ENCODE peak calls at places on chromosomes 3 and 15, in six cellular contexts. W is dorsolateral prefrontal cortex, J is osteoblast, H is ovary, L is HCT116, X is psoas muscle. I is an unnamed sample. For H3K27me3, the result is how much of the 10 kb centered on the place peaks cover.

GRCh38 chr3:52149726-52150125 is 4.5 kb downstream of the POC1A start:
- DNase-seq in W (no peak), J (no peak), H (no peak), L (no peak), X (no peak), I (no peak)

GRCh38 chr3:152213938-152214337 is 54.8 kb upstream of the MBNL1 start:
- DNase-seq in W (no peak), J (no peak), H (no peak), L (no peak), X (no peak), I (no peak)

GRCh38 chr3:197298858-197299854 is 744 bp upstream of the DLG1 start:
- DNase-seq in W (peak), J (peak), H (peak), L (peak), X (peak), I (peak)

GRCh38 chr15:67869700-67870099 is 29.9 kb upstream of the RNU6-1 start:
- DNase-seq in W (no peak), J (no peak), H (no peak), L (no peak), X (no peak), I (no peak)

GRCh38 chr3:133168025-133168401 is 129.8 kb downstream of the TMEM108 start:
- DNase-seq in W (no peak), J (no peak), H (no peak), L (no peak), X (no peak), I (no peak)

GRCh38 chr3:124351430-124352142 is 359.7 kb upstream of the ROPN1 start:
- DNase-seq in W (no peak), J (peak), H (no peak), L (peak), X (no peak), I (peak)

GRCh38 chr15:85356276-85356675 is 24.1 kb upstream of the AKAP13 start:
- DNase-seq in W (no peak), J (no peak), H (no peak), L (no peak), X (no peak), I (no peak)

GRCh38 chr3:43873723-43874122 is 183.0 kb downstream of the ABHD5 start:
- DNase-seq in W (no peak), J (no peak), H (no peak), L (no peak), X (no peak), I (no peak)

GRCh38 chr3:118550556-118550955 is 484.1 kb downstream of the IGSF11 start:
- DNase-seq in W (no peak), J (no peak), H (no peak), L (no peak), X (no peak), I (no peak)

GRCh38 chr3:148902173-148902791 is 37.2 kb downstream of the CPA3 start:
- DNase-seq in W (no peak), J (peak), H (no peak), L (no peak), X (no peak), I (no peak)

GRCh38 chr3:81550415-81550814 is 211.0 kb downstream of the GBE1 start:
- DNase-seq in W (no peak), J (no peak), H (no peak), L (no peak), X (no peak), I (no peak)

DNA sequence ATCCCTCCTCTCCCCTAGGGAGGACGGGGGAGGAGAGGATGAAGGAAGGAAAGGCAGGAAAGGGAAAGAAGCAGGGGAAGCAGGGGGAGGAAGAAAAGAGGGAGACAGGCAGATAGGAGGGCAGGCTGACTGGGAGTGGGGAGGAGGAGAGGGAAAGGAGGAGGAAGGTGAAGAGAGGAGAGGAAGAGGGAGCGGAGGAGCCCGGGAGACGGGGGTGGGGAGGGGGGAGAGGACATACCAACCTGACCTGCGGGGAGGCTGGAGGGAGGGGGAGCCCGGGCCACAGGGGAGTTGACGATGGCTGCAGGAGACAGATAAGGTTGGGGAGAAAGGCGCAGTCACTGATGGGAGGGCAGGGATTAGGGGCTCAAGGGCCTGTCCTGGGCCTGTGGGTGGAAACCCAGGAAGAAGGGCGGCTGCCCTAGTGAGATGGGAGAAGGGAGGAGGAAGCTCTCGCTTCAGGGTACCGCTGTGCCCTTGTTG is 28.1 kb downstream of the C3orf18 start:
- DNase-seq in W (no peak), J (no peak), H (no peak), L (no peak), X (no peak), I (no peak)
- H3K27me3 ChIP-seq in W (under half), J (under half), H (under half), L (under half), X (under half), I (half or more)

GRCh38 chr3:35784162-35784561 is 144.8 kb downstream of the ARPP21 start:
- DNase-seq in W (no peak), J (no peak), H (no peak), L (no peak), X (no peak), I (no peak)

GRCh38 chr3:35782355-35782754 is 143.0 kb downstream of the ARPP21 start:
- DNase-seq in W (no peak), J (no peak), H (no peak), L (no peak), X (no peak), I (no peak)

GRCh38 chr3:35781558-35781957 is 142.2 kb downstream of the ARPP21 start:
- DNase-seq in W (no peak), J (no peak), H (no peak), L (no peak), X (no peak), I (no peak)

GRCh38 chr3:35789039-35789438 is 149.7 kb downstream of the ARPP21 start:
- DNase-seq in W (no peak), J (no peak), H (no peak), L (no peak), X (no peak), I (no peak)

DNA sequence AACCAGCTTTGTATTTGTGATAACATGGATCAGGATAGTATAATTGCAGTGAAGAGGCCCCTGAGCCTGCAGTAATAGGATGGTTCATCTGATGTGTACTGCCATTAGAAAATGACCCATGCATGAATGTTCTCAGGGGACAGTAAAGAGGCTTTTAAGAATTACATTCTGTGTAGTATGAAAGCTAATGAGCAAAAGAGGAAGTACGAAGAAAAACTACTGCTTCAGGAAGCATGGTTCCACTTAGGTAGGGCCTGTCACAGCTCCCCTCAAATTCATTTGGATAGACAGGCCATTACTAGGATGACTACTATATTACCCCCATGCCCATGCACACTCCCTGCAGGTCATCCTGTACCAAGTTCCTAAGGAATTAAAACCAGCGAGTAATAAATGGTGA is 146.2 kb downstream of the ARPP21 start:
- DNase-seq in W (no peak), J (no peak), H (no peak), L (no peak), X (no peak), I (no peak)
- H3K27me3 ChIP-seq in W (under half), J (under half), H (under half), L (under half), X (under half), I (under half)

GRCh38 chr15:51751687-51752683 is 588 bp downstream of the TMOD2 start:
- DNase-seq in W (peak), J (peak), H (peak), L (no peak), X (peak), I (peak)
- H3K27me3 ChIP-seq in W (under half), J (under half), H (under half), L (under half), X (under half), I (under half)

DNA sequence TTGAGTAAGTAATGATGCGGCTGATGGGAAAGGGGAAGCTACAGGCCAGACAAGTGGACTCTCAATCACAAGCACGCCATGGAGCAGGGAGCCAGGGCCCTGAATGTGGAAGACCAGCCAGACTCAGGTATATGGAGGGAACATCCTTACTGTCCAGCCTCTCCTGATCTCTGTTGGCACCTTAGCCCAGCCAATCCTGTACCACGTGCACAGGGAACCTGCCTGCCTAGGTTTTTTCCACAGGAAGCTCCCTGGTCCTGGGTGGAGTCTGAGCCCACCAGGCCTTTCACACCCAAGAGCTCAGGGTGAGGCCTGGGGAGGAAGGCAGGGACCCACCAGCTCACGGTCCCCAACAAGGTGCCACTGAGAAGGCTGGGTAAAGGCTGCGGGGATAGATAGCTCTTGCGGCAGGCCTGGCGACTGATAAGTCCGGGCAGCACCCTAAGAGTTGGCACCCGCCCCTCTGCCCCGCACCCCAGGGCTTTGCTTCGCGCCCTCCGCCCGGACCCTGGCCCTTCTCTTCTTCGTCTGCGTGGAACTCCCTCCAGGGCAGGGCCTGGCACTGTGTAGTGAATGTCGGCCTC is 928 bp upstream of the APEH start:
- DNase-seq in W (no peak), J (peak), H (no peak), L (peak), X (no peak), I (peak)
- H3K27me3 ChIP-seq in W (under half), J (under half), H (under half), L (under half), X (under half), I (under half)

GRCh38 chr3:45060165-45060897 is 34.2 kb downstream of the CLEC3B start:
- DNase-seq in W (no peak), J (no peak), H (no peak), L (no peak), X (no peak), I (no peak)

GRCh38 chr3:45056608-45057301 is 30.7 kb downstream of the CLEC3B start:
- DNase-seq in W (no peak), J (no peak), H (no peak), L (no peak), X (no peak), I (peak)

GRCh38 chr3:45057557-45057956 is 31.5 kb downstream of the CLEC3B start:
- DNase-seq in W (no peak), J (no peak), H (no peak), L (no peak), X (no peak), I (peak)

GRCh38 chr3:45062697-45063070 is 36.6 kb downstream of the CLEC3B start:
- DNase-seq in W (no peak), J (no peak), H (no peak), L (no peak), X (no peak), I (no peak)

DNA sequence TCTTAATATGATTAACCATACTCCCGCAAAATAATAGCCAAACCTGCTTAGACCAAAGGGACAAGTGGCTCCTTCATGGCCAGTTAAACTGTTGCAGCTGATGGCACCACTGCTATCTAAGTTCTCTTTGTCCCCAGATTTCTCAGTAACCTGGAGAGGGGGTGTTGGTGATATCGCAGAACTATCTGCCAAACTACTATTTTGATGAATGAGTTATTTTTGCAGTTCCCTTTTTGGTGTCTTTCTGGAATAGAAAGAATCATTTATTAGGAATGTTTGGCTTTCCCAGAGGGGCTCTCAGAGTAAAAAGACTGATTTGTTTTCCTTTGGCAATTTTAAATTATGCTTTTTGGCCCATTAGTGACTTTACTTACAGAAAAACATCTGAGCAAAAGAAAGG is 33.0 kb downstream of the CLEC3B start:
- DNase-seq in W (no peak), J (no peak), H (no peak), L (no peak), X (no peak), I (no peak)
- H3K27me3 ChIP-seq in W (under half), J (under half), H (under half), L (under half), X (under half), I (under half)

DNA sequence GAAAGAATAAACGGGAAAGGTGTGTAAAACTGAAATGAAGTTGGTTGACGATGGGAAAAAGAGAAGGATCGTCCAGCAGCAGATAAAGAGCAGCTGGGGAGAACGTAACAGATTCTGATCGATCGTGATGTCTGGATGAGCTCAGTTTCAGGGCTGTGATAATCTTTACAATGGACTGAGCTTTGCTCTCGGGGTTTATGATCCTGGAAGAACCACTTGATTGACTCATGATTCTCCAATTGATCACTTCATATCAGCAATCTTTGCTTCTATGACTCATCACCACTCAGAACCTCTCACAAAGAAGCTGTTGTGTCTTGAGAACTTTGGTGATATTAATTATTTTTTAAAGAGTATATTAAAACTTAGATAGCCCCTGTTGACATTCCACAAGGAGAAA is 690.7 kb downstream of the TUSC7 start:
- DNase-seq in W (no peak), J (no peak), H (no peak), L (no peak), X (no peak), I (no peak)
- H3K27me3 ChIP-seq in W (under half), J (under half), H (under half), L (under half), X (under half), I (under half)

DNA sequence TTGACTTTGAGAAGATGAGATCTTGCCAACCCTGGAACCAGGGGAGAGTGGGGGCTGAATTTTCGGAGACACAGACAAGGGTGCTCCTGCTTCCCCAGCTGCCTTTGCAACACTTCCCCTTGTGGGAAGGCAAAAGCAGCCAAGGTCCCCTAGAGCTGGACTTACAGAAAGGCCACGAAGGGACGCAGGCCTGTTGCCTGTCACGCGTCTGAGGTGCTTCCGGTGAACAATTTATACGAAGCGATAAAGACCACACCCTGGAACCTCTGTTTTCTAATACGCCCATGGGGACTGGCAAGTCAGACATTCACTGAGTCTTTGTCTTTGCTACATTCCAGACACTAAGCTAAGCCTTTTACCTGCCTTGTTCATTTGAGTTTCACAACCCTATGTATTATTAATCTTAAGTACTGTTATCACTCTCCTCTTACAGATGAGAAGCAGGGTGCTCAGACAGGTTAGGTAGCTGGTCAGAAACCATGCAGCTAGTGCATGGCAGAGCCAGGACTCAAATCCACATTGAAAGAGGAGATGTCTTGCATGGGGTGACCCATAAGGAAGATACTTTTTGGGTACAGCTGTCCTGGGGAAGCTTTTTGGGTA is 13.2 kb downstream of the MEGF11 start:
- DNase-seq in W (no peak), J (no peak), H (no peak), L (no peak), X (no peak), I (no peak)
- H3K27me3 ChIP-seq in W (under half), J (under half), H (under half), L (under half), X (under half), I (under half)

GRCh38 chr3:10813425-10813824 is 2.6 kb upstream of the SLC6A11 start:
- DNase-seq in W (no peak), J (no peak), H (no peak), L (no peak), X (no peak), I (no peak)
- H3K27me3 ChIP-seq in W (under half), J (under half), H (under half), L (under half), X (under half), I (under half)

DNA sequence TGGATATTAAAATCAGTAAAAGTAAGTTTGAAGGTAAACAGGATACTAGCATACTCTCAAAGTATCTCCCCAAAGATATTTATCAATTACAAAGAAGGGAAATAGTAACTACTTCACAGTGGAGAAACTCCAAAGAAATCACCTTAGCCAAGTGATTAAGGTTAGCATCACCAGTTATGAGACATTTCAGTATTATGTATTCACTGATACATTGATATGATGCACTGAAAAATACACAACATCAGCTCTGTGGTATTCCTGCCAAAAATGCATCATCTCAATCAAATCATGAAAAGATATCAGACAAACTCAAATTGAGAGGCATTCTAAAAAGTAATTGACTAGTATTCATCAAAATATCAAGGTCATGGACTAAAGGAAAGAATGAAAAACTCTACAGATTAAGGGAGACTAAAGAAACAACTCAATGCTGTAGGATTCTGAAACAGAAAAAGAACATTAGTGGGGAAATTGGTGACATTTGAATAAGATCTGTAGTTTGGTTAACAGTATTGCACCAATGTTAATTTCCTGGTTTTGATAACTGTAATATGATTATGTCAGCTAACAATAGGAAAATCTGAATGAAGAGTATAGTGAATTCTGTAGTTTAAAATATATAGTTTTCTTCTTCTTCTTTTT is 215.4 kb downstream of the UACA start:
- DNase-seq in W (no peak), J (no peak), H (no peak), L (no peak), X (no peak), I (no peak)
- H3K27me3 ChIP-seq in W (under half), J (under half), H (under half), L (under half), X (under half), I (under half)